ENCODE peak calls at places on chromosomes 5 and 9, in nine cellular contexts. J, K, D, O, F, A, S, X and P are unnamed samples.
A peak's percentile ranks its signal among the peaks of the same experiment; 100 is the strongest.

GRCh38 chr9:77977210-77977611 is 54.4 kb downstream of the GNAQ start:
- DNase-seq in X (peak; percentile 9), O (no peak), D (peak; percentile 62), K (peak; percentile 21), A (no peak), S (peak; percentile 16), J (peak; percentile 78), F (peak; percentile 51), P (no peak)

GRCh38 chr5:52997424-52997823 is 8.3 kb downstream of the ITGA2 start:
- DNase-seq in A (no peak), O (no peak), J (no peak), D (no peak), F (no peak), K (no peak), S (peak; percentile 18), X (no peak), P (no peak)

GRCh38 chr5:139647406-139648204 is 544 bp upstream of the CXXC5 start:
- DNase-seq in K (no peak), O (no peak), A (no peak), D (peak; percentile 11), S (no peak), X (no peak), J (no peak), F (peak; percentile 27), P (no peak)

GRCh38 chr5:106521701-106522100 is 1149.0 kb downstream of the EFNA5 start:
- DNase-seq in K (no peak), D (no peak), X (no peak), F (no peak), J (peak; percentile 71), A (peak; percentile 16), O (no peak), S (peak; percentile 4), P (no peak)

GRCh38 chr5:108730617-108731340 is 16.9 kb upstream of the FER start:
- DNase-seq in S (no peak), X (no peak), F (no peak), A (no peak), J (no peak), O (no peak), K (no peak), D (no peak), P (no peak)

GRCh38 chr9:69346596-69347390 is 21.8 kb downstream of the ENTREP1 start:
- DNase-seq in K (no peak), A (no peak), S (no peak), O (no peak), F (no peak), X (no peak), D (no peak), J (no peak), P (no peak)

GRCh38 chr5:79464695-79465332 is 49.1 kb downstream of the HOMER1 start:
- DNase-seq in O (no peak), K (peak; percentile 10), J (peak; percentile 31), F (no peak), D (no peak), S (peak; percentile 44), A (no peak), X (no peak), P (no peak)

GRCh38 chr9:133727876-133728441 is 10.2 kb downstream of the SARDH start:
- DNase-seq in X (no peak), S (no peak), A (no peak), D (no peak), F (peak; percentile 13), K (no peak), O (no peak), J (no peak), P (no peak)

GRCh38 chr5:22541037-22541436 is 312.1 kb downstream of the CDH12 start:
- DNase-seq in O (no peak), J (peak; percentile 8), D (no peak), A (no peak), S (no peak), F (no peak), K (no peak), X (no peak), P (no peak)

GRCh38 chr5:34529581-34530331 is 126.4 kb upstream of the RAI14 start:
- DNase-seq in J (no peak), F (no peak), K (no peak), A (no peak), O (no peak), X (no peak), S (no peak), D (no peak), P (no peak)

GRCh38 chr5:66596791-66597757 is 881 bp downstream of the MAST4 start:
- DNase-seq in F (peak; percentile 55), O (no peak), K (no peak), S (peak; percentile 6), D (peak; percentile 57), A (no peak), J (peak; percentile 27), X (no peak), P (peak; percentile 64)

GRCh38 chr9:126366366-126367011 is 39.9 kb downstream of the MVB12B start:
- DNase-seq in K (no peak), F (no peak), A (no peak), D (peak; percentile 34), O (no peak), J (no peak), X (no peak), S (no peak), P (no peak)

GRCh38 chr9:16985559-16986348 is 115.3 kb upstream of the BNC2 start:
- DNase-seq in S (no peak), J (no peak), F (no peak), X (no peak), O (no peak), A (peak; percentile 72), K (no peak), D (no peak), P (no peak)

GRCh38 chr9:134208310-134208841 is 44.0 kb upstream of the RNU6ATAC start:
- DNase-seq in D (peak; percentile 88), K (no peak), O (no peak), J (no peak), A (no peak), F (peak; percentile 7), X (no peak), S (no peak), P (no peak)

GRCh38 chr9:71944754-71945409 is 33.4 kb downstream of the C9orf85 start:
- DNase-seq in X (no peak), K (peak; percentile 18), F (no peak), O (no peak), D (no peak), J (peak; percentile 48), S (no peak), A (no peak), P (no peak)

GRCh38 chr5:142937265-142937877 is 167.2 kb downstream of the ARHGAP26 start:
- DNase-seq in K (no peak), D (no peak), S (no peak), A (no peak), X (no peak), J (no peak), O (no peak), F (no peak), P (no peak)

GRCh38 chr9:111648066-111648465 is 13.3 kb upstream of the GNG10 start:
- DNase-seq in A (no peak), J (no peak), O (no peak), X (no peak), K (no peak), F (no peak), D (no peak), S (no peak), P (no peak)

GRCh38 chr9:77533678-77534077 is 114.4 kb downstream of the GNA14 start:
- DNase-seq in K (no peak), D (no peak), X (no peak), A (no peak), O (no peak), S (no peak), F (no peak), J (no peak), P (no peak)

GRCh38 chr5:54867310-54867944 is 118.0 kb downstream of the ESM1 start:
- DNase-seq in K (peak; percentile 38), A (no peak), S (peak; percentile 41), F (no peak), J (peak; percentile 57), O (no peak), X (no peak), D (no peak), P (no peak)

GRCh38 chr5:173547579-173547978 is 68.9 kb downstream of the BOD1 start:
- DNase-seq in O (no peak), S (no peak), X (no peak), J (peak; percentile 22), D (no peak), F (no peak), A (no peak), K (no peak), P (no peak)

GRCh38 chr9:113957778-113958430 is 81.8 kb downstream of the ZNF618 start:
- DNase-seq in O (no peak), D (no peak), X (no peak), K (no peak), J (peak; percentile 70), F (no peak), A (peak; percentile 63), S (peak; percentile 52), P (no peak)

DNA sequence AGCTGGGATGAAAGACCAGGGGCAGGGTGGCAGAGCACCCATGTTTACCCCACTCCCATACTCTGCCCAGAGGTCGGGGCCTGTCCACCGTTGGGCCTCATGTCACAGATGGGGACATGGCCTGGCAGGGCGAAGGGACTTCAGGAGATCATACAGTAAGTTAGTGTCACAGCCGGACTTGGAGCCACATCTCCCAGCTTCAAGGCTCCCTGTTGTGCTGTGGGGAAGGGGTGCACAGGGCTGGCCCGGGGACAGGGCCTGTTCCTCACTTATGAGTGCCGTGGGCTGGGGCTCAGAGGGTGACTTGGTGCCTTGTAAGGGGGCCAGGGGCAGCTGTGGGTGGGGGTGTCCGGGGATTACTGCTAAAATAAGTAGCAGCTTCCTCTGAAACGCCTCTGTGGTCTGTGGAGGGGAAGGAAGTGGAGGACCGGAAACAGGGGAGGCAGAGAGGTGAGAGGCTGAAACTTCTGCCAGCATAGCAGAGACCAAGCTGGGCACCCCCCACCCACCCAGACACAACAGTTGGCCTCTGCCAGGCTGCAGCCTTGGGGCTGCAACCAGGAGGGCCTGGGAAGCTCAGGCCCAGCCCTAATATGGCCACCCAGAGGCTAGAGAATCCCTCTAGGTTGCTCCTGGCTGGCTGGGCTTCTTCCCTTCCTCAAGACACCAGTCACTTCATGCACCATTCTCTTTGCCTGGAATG is 41.1 kb upstream of the NEK6 start:
- DNase-seq in F (no peak), D (peak; percentile 46), X (peak; percentile 9), A (no peak), O (no peak), K (no peak), S (no peak), J (no peak), P (no peak)
- TF ChIP-seq CTCF in F (no peak), D (no peak), X (no peak), A (no peak), O (no peak), K (no peak), S (no peak), J (no peak), P (no peak)

GRCh38 chr9:132166599-132166998 is 4.7 kb downstream of the NTNG2 start:
- DNase-seq in S (peak; percentile 41), K (no peak), F (no peak), O (no peak), X (no peak), D (no peak), J (no peak), A (no peak), P (no peak)
- TF ChIP-seq CTCF in S (peak; percentile 40), K (peak; percentile 43), F (peak; percentile 31), O (no peak), X (no peak), D (no peak), J (peak; percentile 14), A (peak; percentile 4), P (no peak)

GRCh38 chr9:12818431-12819000 is 43.7 kb downstream of the LURAP1L start:
- DNase-seq in F (no peak), S (peak; percentile 15), O (no peak), D (no peak), K (no peak), A (no peak), X (no peak), J (peak; percentile 11), P (no peak)
- TF ChIP-seq CTCF in F (no peak), S (peak; percentile 18), O (no peak), D (no peak), K (no peak), A (no peak), X (no peak), J (no peak), P (no peak)

GRCh38 chr9:137772281-137772873 is 105.2 kb upstream of the CACNA1B start:
- DNase-seq in F (no peak), A (no peak), D (no peak), S (no peak), J (no peak), O (no peak), K (no peak), X (no peak), P (no peak)
- TF ChIP-seq CTCF in F (no peak), A (peak; percentile 9), D (peak; percentile 9), S (peak; percentile 10), J (no peak), O (no peak), K (peak; percentile 29), X (no peak), P (no peak)